ENCODE peak calls at places on chromosomes 2 and 18, in five cellular contexts. One of them, this sample, is unnamed.

GRCh38 chr2:120858764-120859525 is 123.3 kb downstream of the GLI2 start:
- DNase-seq in Right ventricle myocardium inferior: no peak
- DNase-seq in AG20443: no peak
- DNase-seq in HuH-7.5: no peak
- DNase-seq in stimulated activated CD4-positive, alpha-beta T cell treated with anti-CD3 and anti-CD28 coated beads, Interleukin-12 subunit alpha, Interleukin-12 subunit beta, amount 100 ng/mL, for 4 hours: no peak
- DNase-seq in this sample: no peak

GRCh38 chr2:191043438-191043837 is 29.5 kb upstream of the STAT1 start:
- DNase-seq in stimulated activated CD4-positive, alpha-beta T cell treated with anti-CD3 and anti-CD28 coated beads, Interleukin-12 subunit alpha, Interleukin-12 subunit beta, amount 100 ng/mL, for 4 hours: no peak
- DNase-seq in AG20443: no peak
- DNase-seq in Right ventricle myocardium inferior: no peak
- DNase-seq in HuH-7.5: no peak
- DNase-seq in this sample: no peak

GRCh38 chr18:13813271-13813849 is 10.6 kb upstream of the MC5R start:
- DNase-seq in HuH-7.5: peak; percentile 83
- DNase-seq in AG20443: peak; percentile 88
- DNase-seq in stimulated activated CD4-positive, alpha-beta T cell treated with anti-CD3 and anti-CD28 coated beads, Interleukin-12 subunit alpha, Interleukin-12 subunit beta, amount 100 ng/mL, for 4 hours: peak; percentile 51
- DNase-seq in Right ventricle myocardium inferior: no peak
- DNase-seq in this sample: peak; percentile 83

GRCh38 chr2:202090530-202090929 is 17.5 kb downstream of the KIAA2012 start:
- DNase-seq in AG20443: no peak
- DNase-seq in stimulated activated CD4-positive, alpha-beta T cell treated with anti-CD3 and anti-CD28 coated beads, Interleukin-12 subunit alpha, Interleukin-12 subunit beta, amount 100 ng/mL, for 4 hours: no peak
- DNase-seq in HuH-7.5: no peak
- DNase-seq in Right ventricle myocardium inferior: no peak
- DNase-seq in this sample: peak; percentile 55

GRCh38 chr2:240134956-240135520 is 1.1 kb downstream of the COPS9 start:
- DNase-seq in HuH-7.5: no peak
- DNase-seq in Right ventricle myocardium inferior: peak; percentile 27
- DNase-seq in stimulated activated CD4-positive, alpha-beta T cell treated with anti-CD3 and anti-CD28 coated beads, Interleukin-12 subunit alpha, Interleukin-12 subunit beta, amount 100 ng/mL, for 4 hours: no peak
- DNase-seq in AG20443: no peak
- DNase-seq in this sample: no peak

GRCh38 chr2:100060875-100061274 is 81.5 kb downstream of the AFF3 start:
- DNase-seq in stimulated activated CD4-positive, alpha-beta T cell treated with anti-CD3 and anti-CD28 coated beads, Interleukin-12 subunit alpha, Interleukin-12 subunit beta, amount 100 ng/mL, for 4 hours: no peak
- DNase-seq in Right ventricle myocardium inferior: no peak
- DNase-seq in AG20443: no peak
- DNase-seq in HuH-7.5: no peak
- DNase-seq in this sample: no peak

GRCh38 chr18:1018211-1018651 is 113.6 kb downstream of the ADCYAP1 start:
- DNase-seq in HuH-7.5: no peak
- DNase-seq in stimulated activated CD4-positive, alpha-beta T cell treated with anti-CD3 and anti-CD28 coated beads, Interleukin-12 subunit alpha, Interleukin-12 subunit beta, amount 100 ng/mL, for 4 hours: no peak
- DNase-seq in Right ventricle myocardium inferior: no peak
- DNase-seq in AG20443: peak; percentile 25
- DNase-seq in this sample: peak; percentile 44

GRCh38 chr18:58497845-58498244 is 131.0 kb downstream of the ALPK2 start:
- DNase-seq in stimulated activated CD4-positive, alpha-beta T cell treated with anti-CD3 and anti-CD28 coated beads, Interleukin-12 subunit alpha, Interleukin-12 subunit beta, amount 100 ng/mL, for 4 hours: no peak
- DNase-seq in AG20443: no peak
- DNase-seq in Right ventricle myocardium inferior: no peak
- DNase-seq in HuH-7.5: no peak
- DNase-seq in this sample: no peak

GRCh38 chr2:232482301-232483238 is 5.1 kb downstream of the ECEL1 start:
- DNase-seq in Right ventricle myocardium inferior: no peak
- DNase-seq in AG20443: no peak
- DNase-seq in stimulated activated CD4-positive, alpha-beta T cell treated with anti-CD3 and anti-CD28 coated beads, Interleukin-12 subunit alpha, Interleukin-12 subunit beta, amount 100 ng/mL, for 4 hours: no peak
- DNase-seq in HuH-7.5: no peak
- DNase-seq in this sample: no peak

GRCh38 chr2:79832540-79833234 is 319.8 kb downstream of the CTNNA2 start:
- DNase-seq in stimulated activated CD4-positive, alpha-beta T cell treated with anti-CD3 and anti-CD28 coated beads, Interleukin-12 subunit alpha, Interleukin-12 subunit beta, amount 100 ng/mL, for 4 hours: no peak
- DNase-seq in AG20443: no peak
- DNase-seq in Right ventricle myocardium inferior: no peak
- DNase-seq in HuH-7.5: no peak
- DNase-seq in this sample: no peak

GRCh38 chr18:56447972-56448371 is 190.4 kb downstream of the TXNL1 start:
- DNase-seq in HuH-7.5: no peak
- DNase-seq in AG20443: peak; percentile 46
- DNase-seq in stimulated activated CD4-positive, alpha-beta T cell treated with anti-CD3 and anti-CD28 coated beads, Interleukin-12 subunit alpha, Interleukin-12 subunit beta, amount 100 ng/mL, for 4 hours: no peak
- DNase-seq in Right ventricle myocardium inferior: no peak
- DNase-seq in this sample: no peak

GRCh38 chr2:45932278-45932975 is 281.0 kb downstream of the PRKCE start:
- DNase-seq in HuH-7.5: no peak
- DNase-seq in Right ventricle myocardium inferior: no peak
- DNase-seq in AG20443: peak; percentile 49
- DNase-seq in stimulated activated CD4-positive, alpha-beta T cell treated with anti-CD3 and anti-CD28 coated beads, Interleukin-12 subunit alpha, Interleukin-12 subunit beta, amount 100 ng/mL, for 4 hours: no peak
- DNase-seq in this sample: no peak

GRCh38 chr2:88903744-88904353 is 212.4 kb downstream of the RPIA start:
- DNase-seq in stimulated activated CD4-positive, alpha-beta T cell treated with anti-CD3 and anti-CD28 coated beads, Interleukin-12 subunit alpha, Interleukin-12 subunit beta, amount 100 ng/mL, for 4 hours: no peak
- DNase-seq in Right ventricle myocardium inferior: no peak
- DNase-seq in HuH-7.5: no peak
- DNase-seq in AG20443: peak; percentile 50
- DNase-seq in this sample: no peak

GRCh38 chr18:3226048-3226447 is 6.3 kb upstream of the MYOM1 start:
- DNase-seq in stimulated activated CD4-positive, alpha-beta T cell treated with anti-CD3 and anti-CD28 coated beads, Interleukin-12 subunit alpha, Interleukin-12 subunit beta, amount 100 ng/mL, for 4 hours: no peak
- DNase-seq in AG20443: no peak
- DNase-seq in Right ventricle myocardium inferior: no peak
- DNase-seq in HuH-7.5: no peak
- DNase-seq in this sample: no peak

GRCh38 chr2:142140434-142140845 is 9.6 kb upstream of the LRP1B start:
- DNase-seq in Right ventricle myocardium inferior: no peak
- DNase-seq in stimulated activated CD4-positive, alpha-beta T cell treated with anti-CD3 and anti-CD28 coated beads, Interleukin-12 subunit alpha, Interleukin-12 subunit beta, amount 100 ng/mL, for 4 hours: no peak
- DNase-seq in AG20443: peak; percentile 8
- DNase-seq in HuH-7.5: no peak
- DNase-seq in this sample: no peak

GRCh38 chr2:173195100-173195499 is 119.5 kb downstream of the MAP3K20 start:
- DNase-seq in AG20443: no peak
- DNase-seq in stimulated activated CD4-positive, alpha-beta T cell treated with anti-CD3 and anti-CD28 coated beads, Interleukin-12 subunit alpha, Interleukin-12 subunit beta, amount 100 ng/mL, for 4 hours: no peak
- DNase-seq in Right ventricle myocardium inferior: no peak
- DNase-seq in HuH-7.5: no peak
- DNase-seq in this sample: no peak

GRCh38 chr2:226657340-226658053 is 142.1 kb downstream of the IRS1 start:
- DNase-seq in stimulated activated CD4-positive, alpha-beta T cell treated with anti-CD3 and anti-CD28 coated beads, Interleukin-12 subunit alpha, Interleukin-12 subunit beta, amount 100 ng/mL, for 4 hours: no peak
- DNase-seq in HuH-7.5: peak; percentile 19
- DNase-seq in Right ventricle myocardium inferior: no peak
- DNase-seq in AG20443: no peak
- DNase-seq in this sample: no peak

This sample was measured in glutamatergic neuron.